ENCODE peak calls at places on chromosome 4, in five cellular contexts. L is NCI-H2029; X is naive thymus-derived CD4-positive, alpha-beta T cell; H is head of caudate nucleus; B is epithelial cell of prostate. W is an unnamed sample.

GRCh38 chr4:151946718-151947117 is 185.9 kb upstream of the GATB start:
- DNase-seq in H (no peak), L (no peak), B (no peak), X (no peak), W (no peak)

GRCh38 chr4:109052699-109053656 is 249.5 kb downstream of the COL25A1 start:
- DNase-seq in B (no peak), X (no peak), H (no peak), L (no peak), W (no peak)

GRCh38 chr4:13984996-13985780 is 357.7 kb upstream of the BOD1L1 start:
- DNase-seq in X (no peak), H (no peak), L (no peak), B (no peak), W (no peak)

GRCh38 chr4:167233523-167234387 is 539 bp downstream of the SPOCK3 start:
- DNase-seq in L (no peak), X (no peak), H (peak; percentile 59), B (no peak), W (no peak)

GRCh38 chr4:110625593-110626292 is 2.9 kb upstream of the PITX2 start:
- DNase-seq in H (no peak), L (no peak), B (no peak), X (no peak), W (no peak)

GRCh38 chr4:4269856-4270255 is 20.1 kb downstream of the LYAR start:
- DNase-seq in H (no peak), L (no peak), B (peak; percentile 44), X (no peak), W (no peak)

GRCh38 chr4:148774134-148774533 is 331.9 kb upstream of the NR3C2 start:
- DNase-seq in B (no peak), L (no peak), X (no peak), H (no peak), W (no peak)

GRCh38 chr4:74504212-74504611 is 59.3 kb downstream of the AREG start:
- DNase-seq in B (no peak), H (no peak), X (no peak), L (no peak), W (no peak)

GRCh38 chr4:108141213-108142045 is 27.3 kb downstream of the LEF1 start:
- DNase-seq in L (no peak), X (peak; percentile 53), B (no peak), H (no peak), W (no peak)

GRCh38 chr4:94534401-94535312 is 82.9 kb downstream of the PDLIM5 start:
- DNase-seq in H (no peak), X (no peak), L (no peak), B (no peak), W (no peak)

GRCh38 chr4:81314897-81315470 is 100.0 kb upstream of the PRKG2 start:
- DNase-seq in L (peak; percentile 78), X (no peak), H (no peak), B (no peak), W (peak; percentile 48)

GRCh38 chr4:71377561-71377960 is 38.7 kb downstream of the SLC4A4 start:
- DNase-seq in B (peak; percentile 66), X (no peak), H (no peak), L (no peak), W (no peak)

GRCh38 chr4:54281060-54281781 is 52.1 kb downstream of the PDGFRA start:
- DNase-seq in H (no peak), X (no peak), L (no peak), B (peak; percentile 37), W (no peak)

GRCh38 chr4:122341906-122342305 is 36.9 kb upstream of the ADAD1 start:
- DNase-seq in X (no peak), H (no peak), L (no peak), B (peak; percentile 64), W (no peak)

GRCh38 chr4:132642196-132642817 is 506.8 kb upstream of the PCDH10 start:
- DNase-seq in H (no peak), B (no peak), X (no peak), L (peak; percentile 17), W (peak; percentile 7)

GRCh38 chr4:19739101-19739651 is 512.5 kb upstream of the SLIT2 start:
- DNase-seq in X (no peak), B (peak; percentile 49), H (no peak), L (peak; percentile 42), W (no peak)

GRCh38 chr4:70437212-70437611 is 34.8 kb upstream of the MUC7 start:
- DNase-seq in L (no peak), X (no peak), B (no peak), H (no peak), W (no peak)

GRCh38 chr4:109046549-109047171 is 255.8 kb downstream of the COL25A1 start:
- DNase-seq in H (no peak), B (no peak), L (no peak), X (no peak), W (no peak)

GRCh38 chr4:120293341-120293740 is 226.7 kb upstream of the MAD2L1 start:
- DNase-seq in H (no peak), X (no peak), B (no peak), L (no peak), W (no peak)

GRCh38 chr4:146634825-146635224 is 3.9 kb upstream of the POU4F2 start:
- DNase-seq in X (no peak), L (no peak), H (no peak), B (no peak), W (no peak)

GRCh38 chr4:128107766-128108165 is 46.7 kb downstream of the LARP1B start:
- DNase-seq in L (no peak), X (no peak), H (no peak), B (no peak), W (no peak)

GRCh38 chr4:6592804-6593563 is 18.0 kb downstream of the MAN2B2 start:
- DNase-seq in L (no peak), B (no peak), X (no peak), H (no peak), W (no peak)

GRCh38 chr4:110867251-110867960 is 244.5 kb upstream of the PITX2 start:
- DNase-seq in X (no peak), B (peak; percentile 12), H (no peak), L (no peak), W (no peak)

GRCh38 chr4:118557298-118557851 is 127.8 kb upstream of the METTL14 start:
- DNase-seq in X (no peak), L (peak; percentile 81), H (no peak), B (peak; percentile 83), W (peak; percentile 79)

GRCh38 chr4:158535130-158535614 is 13.5 kb downstream of the RXFP1 start:
- DNase-seq in L (no peak), B (peak; percentile 18), X (no peak), H (no peak), W (no peak)

W was measured in NCI-H1092.